ENCODE peak calls at places on chromosomes 3 and 15, in seven cellular contexts. One of them, this sample, is unnamed.

GRCh38 chr15:79371581-79371980 is 60.6 kb upstream of the MINAR1 start:
- DNase-seq in stomach: no peak
- DNase-seq in Peyer's patch: no peak
- DNase-seq in uterus: no peak
- DNase-seq in sigmoid colon: no peak
- DNase-seq in body of pancreas: no peak
- DNase-seq in ovary: no peak
- DNase-seq in this sample: no peak

GRCh38 chr3:26271848-26272247 is 350.7 kb upstream of the LRRC3B start:
- DNase-seq in stomach: no peak
- DNase-seq in Peyer's patch: no peak
- DNase-seq in uterus: no peak
- DNase-seq in sigmoid colon: no peak
- DNase-seq in body of pancreas: no peak
- DNase-seq in ovary: no peak
- DNase-seq in this sample: no peak

GRCh38 chr15:98994892-98995291 is 12.7 kb downstream of the PGPEP1L start:
- DNase-seq in stomach: no peak
- DNase-seq in Peyer's patch: no peak
- DNase-seq in uterus: no peak
- DNase-seq in sigmoid colon: no peak
- DNase-seq in body of pancreas: no peak
- DNase-seq in ovary: no peak
- DNase-seq in this sample: no peak

GRCh38 chr15:56939257-56939656 is 20.8 kb downstream of the TCF12 start:
- DNase-seq in stomach: no peak
- DNase-seq in Peyer's patch: no peak
- DNase-seq in uterus: no peak
- DNase-seq in sigmoid colon: no peak
- DNase-seq in body of pancreas: no peak
- DNase-seq in ovary: no peak
- DNase-seq in this sample: no peak

GRCh38 chr3:126129408-126129891 is 45.5 kb upstream of the SLC41A3 start:
- DNase-seq in stomach: peak
- DNase-seq in Peyer's patch: peak
- DNase-seq in uterus: peak
- DNase-seq in sigmoid colon: peak
- DNase-seq in body of pancreas: peak
- DNase-seq in ovary: peak
- DNase-seq in this sample: no peak

GRCh38 chr15:46442901-46443590 is 808.2 kb downstream of the SQOR start:
- DNase-seq in stomach: no peak
- DNase-seq in Peyer's patch: no peak
- DNase-seq in uterus: no peak
- DNase-seq in sigmoid colon: no peak
- DNase-seq in body of pancreas: no peak
- DNase-seq in ovary: no peak
- DNase-seq in this sample: no peak

GRCh38 chr3:100766069-100766468 is 56.8 kb downstream of the TFG start:
- DNase-seq in stomach: no peak
- DNase-seq in Peyer's patch: no peak
- DNase-seq in uterus: no peak
- DNase-seq in sigmoid colon: no peak
- DNase-seq in body of pancreas: no peak
- DNase-seq in ovary: no peak
- DNase-seq in this sample: no peak

GRCh38 chr3:128701342-128702212 is 24.4 kb upstream of the RAB7A start:
- DNase-seq in stomach: no peak
- DNase-seq in Peyer's patch: no peak
- DNase-seq in uterus: no peak
- DNase-seq in sigmoid colon: no peak
- DNase-seq in body of pancreas: no peak
- DNase-seq in ovary: no peak
- DNase-seq in this sample: peak

GRCh38 chr3:165389064-165389463 is 192.9 kb upstream of the SLITRK3 start:
- DNase-seq in stomach: no peak
- DNase-seq in Peyer's patch: no peak
- DNase-seq in uterus: no peak
- DNase-seq in sigmoid colon: no peak
- DNase-seq in body of pancreas: no peak
- DNase-seq in ovary: no peak
- DNase-seq in this sample: no peak

GRCh38 chr3:54888873-54889272 is 39.0 kb downstream of the LRTM1 start:
- DNase-seq in stomach: no peak
- DNase-seq in Peyer's patch: no peak
- DNase-seq in uterus: no peak
- DNase-seq in sigmoid colon: no peak
- DNase-seq in body of pancreas: no peak
- DNase-seq in ovary: no peak
- DNase-seq in this sample: no peak

GRCh38 chr3:96182756-96183155 is 631.6 kb upstream of the EPHA6 start:
- DNase-seq in stomach: no peak
- DNase-seq in Peyer's patch: no peak
- DNase-seq in uterus: no peak
- DNase-seq in sigmoid colon: no peak
- DNase-seq in body of pancreas: no peak
- DNase-seq in ovary: no peak
- DNase-seq in this sample: no peak

GRCh38 chr3:184565421-184566211 is 4.0 kb downstream of the EPHB3 start:
- DNase-seq in stomach: peak
- DNase-seq in Peyer's patch: peak
- DNase-seq in uterus: peak
- DNase-seq in sigmoid colon: no peak
- DNase-seq in body of pancreas: peak
- DNase-seq in ovary: peak
- DNase-seq in this sample: peak

GRCh38 chr3:127105587-127105986 is 87.3 kb upstream of the PRR23E start:
- DNase-seq in stomach: no peak
- DNase-seq in Peyer's patch: no peak
- DNase-seq in uterus: no peak
- DNase-seq in sigmoid colon: no peak
- DNase-seq in body of pancreas: no peak
- DNase-seq in ovary: no peak
- DNase-seq in this sample: no peak

GRCh38 chr3:4772171-4772804 is 206.9 kb upstream of the BHLHE40 start:
- DNase-seq in stomach: peak
- DNase-seq in Peyer's patch: peak
- DNase-seq in uterus: peak
- DNase-seq in sigmoid colon: peak
- DNase-seq in body of pancreas: peak
- DNase-seq in ovary: peak
- DNase-seq in this sample: peak

GRCh38 chr15:65980824-65981456 is 111.6 kb downstream of the RAB11A start:
- DNase-seq in stomach: peak
- DNase-seq in Peyer's patch: peak
- DNase-seq in uterus: no peak
- DNase-seq in sigmoid colon: no peak
- DNase-seq in body of pancreas: peak
- DNase-seq in ovary: peak
- DNase-seq in this sample: peak

GRCh38 chr3:55252921-55253320 is 234.2 kb downstream of the WNT5A start:
- DNase-seq in stomach: no peak
- DNase-seq in Peyer's patch: no peak
- DNase-seq in uterus: no peak
- DNase-seq in sigmoid colon: no peak
- DNase-seq in body of pancreas: no peak
- DNase-seq in ovary: no peak
- DNase-seq in this sample: no peak

GRCh38 chr15:93028632-93029612 is 60.1 kb downstream of the RGMA start:
- DNase-seq in stomach: peak
- DNase-seq in Peyer's patch: no peak
- DNase-seq in uterus: peak
- DNase-seq in sigmoid colon: peak
- DNase-seq in body of pancreas: peak
- DNase-seq in ovary: peak
- DNase-seq in this sample: peak
- TF ChIP-seq POLR2A in stomach: no peak
- TF ChIP-seq POLR2A in Peyer's patch: no peak
- TF ChIP-seq POLR2A in uterus: no peak
- TF ChIP-seq POLR2A in sigmoid colon: no peak
- TF ChIP-seq POLR2A in body of pancreas: peak
- TF ChIP-seq POLR2A in ovary: no peak
- TF ChIP-seq POLR2A in this sample: no peak

DNA sequence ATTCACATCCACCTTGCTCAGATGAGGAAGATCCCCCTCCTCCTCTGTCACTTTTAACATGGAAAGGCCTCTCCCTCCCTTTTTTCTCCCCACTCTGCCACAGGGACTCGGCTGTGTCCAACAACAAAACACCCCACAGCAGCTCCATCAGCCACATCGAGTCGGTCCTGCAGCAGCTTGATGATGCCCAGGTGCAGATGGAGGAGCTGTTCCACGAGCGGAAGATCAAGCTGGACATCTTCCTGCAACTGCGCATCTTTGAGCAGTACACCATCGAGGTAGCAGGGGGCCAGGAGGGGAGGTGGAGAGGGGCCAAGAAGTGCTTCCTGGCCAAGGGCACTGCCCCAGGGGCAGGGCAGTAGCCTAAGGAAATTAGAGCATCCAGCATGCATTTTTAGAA is 331.7 kb upstream of the UMPS start:
- DNase-seq in stomach: no peak
- DNase-seq in Peyer's patch: no peak
- DNase-seq in uterus: no peak
- DNase-seq in sigmoid colon: no peak
- DNase-seq in body of pancreas: no peak
- DNase-seq in ovary: no peak
- DNase-seq in this sample: no peak
- TF ChIP-seq CTCF in stomach: no peak
- TF ChIP-seq CTCF in Peyer's patch: no peak
- TF ChIP-seq CTCF in uterus: no peak
- TF ChIP-seq CTCF in sigmoid colon: no peak
- TF ChIP-seq CTCF in body of pancreas: no peak
- TF ChIP-seq CTCF in ovary: no peak
- TF ChIP-seq CTCF in this sample: no peak

GRCh38 chr15:53830707-53831386 is 71.4 kb upstream of the WDR72 start:
- DNase-seq in stomach: peak
- DNase-seq in Peyer's patch: no peak
- DNase-seq in uterus: no peak
- DNase-seq in sigmoid colon: no peak
- DNase-seq in body of pancreas: no peak
- DNase-seq in ovary: no peak
- DNase-seq in this sample: no peak

GRCh38 chr15:53834214-53834613 is 74.8 kb upstream of the WDR72 start:
- DNase-seq in stomach: no peak
- DNase-seq in Peyer's patch: no peak
- DNase-seq in uterus: no peak
- DNase-seq in sigmoid colon: no peak
- DNase-seq in body of pancreas: no peak
- DNase-seq in ovary: no peak
- DNase-seq in this sample: no peak

GRCh38 chr15:53833134-53833624 is 73.7 kb upstream of the WDR72 start:
- DNase-seq in stomach: peak
- DNase-seq in Peyer's patch: no peak
- DNase-seq in uterus: peak
- DNase-seq in sigmoid colon: peak
- DNase-seq in body of pancreas: peak
- DNase-seq in ovary: no peak
- DNase-seq in this sample: no peak

GRCh38 chr15:53829471-53829870 is 70.0 kb upstream of the WDR72 start:
- DNase-seq in stomach: no peak
- DNase-seq in Peyer's patch: no peak
- DNase-seq in uterus: no peak
- DNase-seq in sigmoid colon: no peak
- DNase-seq in body of pancreas: no peak
- DNase-seq in ovary: no peak
- DNase-seq in this sample: no peak

GRCh38 chr15:53831907-53832793 is 72.7 kb upstream of the WDR72 start:
- DNase-seq in stomach: no peak
- DNase-seq in Peyer's patch: no peak
- DNase-seq in uterus: no peak
- DNase-seq in sigmoid colon: no peak
- DNase-seq in body of pancreas: no peak
- DNase-seq in ovary: no peak
- DNase-seq in this sample: no peak
- TF ChIP-seq POLR2A in stomach: no peak
- TF ChIP-seq POLR2A in Peyer's patch: no peak
- TF ChIP-seq POLR2A in uterus: no peak
- TF ChIP-seq POLR2A in sigmoid colon: no peak
- TF ChIP-seq POLR2A in body of pancreas: no peak
- TF ChIP-seq POLR2A in ovary: no peak
- TF ChIP-seq POLR2A in this sample: no peak

GRCh38 chr15:40937762-40938529 is 8.8 kb downstream of the DLL4 start:
- DNase-seq in stomach: no peak
- DNase-seq in Peyer's patch: no peak
- DNase-seq in uterus: no peak
- DNase-seq in sigmoid colon: no peak
- DNase-seq in body of pancreas: no peak
- DNase-seq in ovary: no peak
- DNase-seq in this sample: no peak

GRCh38 chr15:40934457-40934856 is 5.3 kb downstream of the DLL4 start:
- DNase-seq in stomach: no peak
- DNase-seq in Peyer's patch: no peak
- DNase-seq in uterus: no peak
- DNase-seq in sigmoid colon: no peak
- DNase-seq in body of pancreas: no peak
- DNase-seq in ovary: no peak
- DNase-seq in this sample: no peak

GRCh38 chr15:40938530-40938870 is 9.4 kb downstream of the DLL4 start:
- DNase-seq in stomach: no peak
- DNase-seq in Peyer's patch: no peak
- DNase-seq in uterus: no peak
- DNase-seq in sigmoid colon: no peak
- DNase-seq in body of pancreas: no peak
- DNase-seq in ovary: no peak
- DNase-seq in this sample: no peak

GRCh38 chr15:40936234-40936708 is 7.1 kb downstream of the DLL4 start:
- DNase-seq in stomach: no peak
- DNase-seq in Peyer's patch: no peak
- DNase-seq in uterus: no peak
- DNase-seq in sigmoid colon: no peak
- DNase-seq in body of pancreas: no peak
- DNase-seq in ovary: no peak
- DNase-seq in this sample: no peak

DNA sequence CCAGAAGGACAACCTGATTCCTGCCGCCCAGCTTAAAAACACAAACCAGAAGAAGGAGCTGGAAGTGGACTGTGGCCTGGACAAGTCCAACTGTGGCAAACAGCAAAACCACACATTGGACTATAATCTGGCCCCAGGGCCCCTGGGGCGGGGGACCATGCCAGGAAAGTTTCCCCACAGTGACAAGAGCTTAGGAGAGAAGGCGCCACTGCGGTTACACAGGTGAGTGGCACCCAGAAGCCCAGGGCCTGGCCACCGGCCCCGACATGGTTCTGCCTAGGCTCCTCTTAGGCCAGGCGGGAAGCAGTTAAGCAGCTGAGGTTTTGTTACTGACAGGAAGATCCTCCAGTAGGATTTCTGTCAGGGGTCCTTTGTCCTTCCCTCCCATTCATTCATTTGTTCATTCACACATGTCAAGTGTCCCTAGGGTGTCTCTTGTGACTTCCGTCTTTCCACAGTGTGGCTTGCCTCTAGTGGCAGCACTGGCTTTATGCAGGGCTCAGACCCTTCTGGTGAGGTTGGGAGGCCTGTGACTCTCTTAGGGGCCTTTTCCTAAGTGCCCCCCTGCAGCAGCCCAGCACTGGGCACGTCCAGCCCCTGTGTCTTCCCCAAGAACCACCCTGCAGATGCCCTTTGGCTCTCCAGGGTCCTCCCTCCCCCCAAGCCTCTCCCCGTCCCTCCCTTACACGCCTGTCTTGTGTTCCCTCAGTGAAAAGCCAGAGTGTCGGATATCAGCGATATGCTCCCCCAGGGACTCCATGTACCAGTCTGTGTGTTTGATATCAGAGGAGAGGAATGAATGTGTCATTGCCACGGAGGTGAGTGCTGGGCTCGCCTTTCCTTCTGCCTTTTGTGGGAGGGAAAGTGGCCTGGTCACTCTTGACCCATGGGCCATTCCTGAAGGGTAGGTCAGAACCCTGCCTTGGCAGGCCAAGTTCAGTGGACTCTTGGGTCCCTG is 7.8 kb downstream of the DLL4 start:
- DNase-seq in stomach: no peak
- DNase-seq in Peyer's patch: no peak
- DNase-seq in uterus: no peak
- DNase-seq in sigmoid colon: no peak
- DNase-seq in body of pancreas: no peak
- DNase-seq in ovary: no peak
- DNase-seq in this sample: no peak
- TF ChIP-seq CTCF in stomach: no peak
- TF ChIP-seq CTCF in Peyer's patch: no peak
- TF ChIP-seq CTCF in uterus: no peak
- TF ChIP-seq CTCF in sigmoid colon: no peak
- TF ChIP-seq CTCF in body of pancreas: no peak
- TF ChIP-seq CTCF in ovary: no peak
- TF ChIP-seq CTCF in this sample: no peak

This sample was measured in heart left ventricle.